ENCODE peak calls at places on chromosome 14, in eight cellular contexts. S is H1, V is fibroblast of lung, U is hepatocyte, W is GM23248, Y is HepG2, X is PC-3, Q is MM.1S. C is an unnamed sample.

GRCh38 chr14:73221945-73222344 is 15.4 kb upstream of the PAPLN start:
- DNase-seq in X (no peak), S (no peak), W (peak), V (no peak), U (no peak), Y (no peak), Q (no peak), C (peak)

GRCh38 chr14:92135269-92135668 is 13.5 kb downstream of the CPSF2 start:
- DNase-seq in V (peak), Y (peak), S (no peak), X (peak), Q (no peak), U (peak), W (peak), C (peak)

GRCh38 chr14:55754471-55754870 is 174.5 kb downstream of the KTN1 start:
- DNase-seq in X (peak), Q (no peak), Y (no peak), U (no peak), W (no peak), V (no peak), S (no peak), C (no peak)

GRCh38 chr14:24273422-24273998 is 2.1 kb upstream of the RABGGTA start:
- DNase-seq in X (peak), Q (no peak), Y (peak), V (no peak), U (no peak), S (no peak), W (peak), C (no peak)

GRCh38 chr14:96351986-96352385 is 11.2 kb downstream of the ATG2B start:
- DNase-seq in Y (no peak), W (peak), V (no peak), X (no peak), S (no peak), Q (no peak), U (no peak), C (no peak)

GRCh38 chr14:101791919-101792572 is 30.5 kb downstream of the PPP2R5C start:
- DNase-seq in X (peak), Y (no peak), Q (peak), U (no peak), W (peak), V (peak), S (no peak), C (peak)

GRCh38 chr14:35336171-35337073 is 44.2 kb downstream of the PSMA6 start:
- DNase-seq in U (peak), W (no peak), Q (no peak), S (peak), V (peak), X (peak), Y (peak), C (peak)

GRCh38 chr14:91417134-91417982 is at the start of gene CCDC88C:
- DNase-seq in W (peak), V (no peak), S (peak), Q (peak), Y (peak), X (peak), U (peak), C (no peak)

GRCh38 chr14:104184911-104185499 is 46.6 kb downstream of the KIF26A start:
- DNase-seq in X (peak), S (no peak), V (no peak), Y (no peak), U (peak), Q (no peak), W (no peak), C (no peak)

GRCh38 chr14:32826404-32827082 is 112.1 kb upstream of the NPAS3 start:
- DNase-seq in Q (no peak), X (peak), U (no peak), Y (no peak), S (no peak), V (peak), W (peak), C (peak)

GRCh38 chr14:99749142-99749541 is 44.1 kb upstream of the EML1 start:
- DNase-seq in V (no peak), S (no peak), W (peak), Q (no peak), Y (no peak), X (no peak), U (no peak), C (no peak)

GRCh38 chr14:36580141-36580855 is 2.1 kb downstream of the NKX2-8 start:
- DNase-seq in Y (no peak), S (peak), W (no peak), U (no peak), V (no peak), X (no peak), Q (no peak), C (no peak)

GRCh38 chr14:100903672-100904185 is at the start of gene RTL1:
- DNase-seq in S (peak), Y (no peak), Q (no peak), V (no peak), X (no peak), W (no peak), U (no peak), C (no peak)

GRCh38 chr14:65225299-65226159 is 123.2 kb upstream of the MAX start:
- DNase-seq in U (no peak), S (no peak), V (no peak), Y (no peak), X (no peak), Q (no peak), W (no peak), C (no peak)

GRCh38 chr14:77133718-77134338 is 7.8 kb downstream of the ZDHHC22 start:
- DNase-seq in W (peak), X (peak), U (peak), S (peak), Y (peak), Q (peak), V (peak), C (peak)

GRCh38 chr14:94114589-94115067 is 4.1 kb downstream of the IFI27 start:
- DNase-seq in U (no peak), X (no peak), Q (no peak), W (no peak), S (no peak), Y (no peak), V (no peak), C (no peak)

GRCh38 chr14:44962573-44963528 is 861 bp downstream of the TOGARAM1 start:
- DNase-seq in W (peak), S (no peak), X (peak), Y (no peak), Q (peak), V (peak), U (peak), C (peak)

GRCh38 chr14:69093551-69094421 is 59.1 kb downstream of the DCAF5 start:
- DNase-seq in S (no peak), Q (no peak), V (peak), Y (peak), U (peak), X (peak), W (peak), C (peak)

GRCh38 chr14:95098984-95099599 is 58.2 kb downstream of the DICER1 start:
- DNase-seq in W (peak), U (peak), V (peak), S (no peak), Q (no peak), X (peak), Y (peak), C (peak)

GRCh38 chr14:41785696-41786095 is 179.0 kb downstream of the LRFN5 start:
- DNase-seq in Q (no peak), X (peak), S (no peak), U (no peak), Y (peak), W (no peak), V (no peak), C (no peak)

GRCh38 chr14:38290601-38291190 is 34.8 kb upstream of the CLEC14A start:
- DNase-seq in W (peak), U (peak), Q (no peak), Y (peak), X (peak), V (peak), S (no peak), C (peak)

GRCh38 chr14:22513066-22513812 is 75.8 kb downstream of the DAD1 start:
- DNase-seq in Y (no peak), Q (no peak), V (no peak), W (no peak), S (no peak), X (no peak), U (no peak), C (no peak)

GRCh38 chr14:24277606-24278321 is 6.4 kb upstream of the RABGGTA start:
- DNase-seq in Q (no peak), Y (no peak), S (no peak), X (no peak), U (no peak), W (no peak), V (no peak), C (no peak)

GRCh38 chr14:61417890-61418455 is 96.6 kb downstream of the PRKCH start:
- DNase-seq in X (no peak), W (no peak), Y (no peak), U (no peak), S (no peak), V (no peak), Q (no peak), C (no peak)

GRCh38 chr14:104440297-104440956 is 139.1 kb upstream of the C14orf180 start:
- DNase-seq in W (no peak), V (no peak), Q (no peak), U (no peak), S (no peak), X (no peak), Y (no peak), C (no peak)

GRCh38 chr14:97120204-97121120 is 323.3 kb downstream of the VRK1 start:
- DNase-seq in Q (no peak), W (no peak), S (no peak), V (no peak), U (no peak), Y (no peak), X (peak), C (no peak)

GRCh38 chr14:62253931-62254330 is 491.7 kb downstream of the SNAPC1 start:
- DNase-seq in V (peak), W (no peak), Q (no peak), S (no peak), X (no peak), Y (no peak), U (peak), C (no peak)

GRCh38 chr14:76920572-76921175 is 94.5 kb downstream of the LRRC74A start:
- DNase-seq in Q (no peak), X (no peak), S (no peak), Y (no peak), V (no peak), U (peak), W (peak), C (peak)

GRCh38 chr14:99679996-99680395 is 4.1 kb upstream of the CYP46A1 start:
- DNase-seq in V (no peak), S (peak), U (no peak), Y (no peak), Q (no peak), W (no peak), X (no peak), C (no peak)

GRCh38 chr14:78005325-78005724 is 164.8 kb upstream of the NRXN3 start:
- DNase-seq in Q (no peak), X (peak), Y (no peak), W (peak), S (no peak), V (no peak), U (peak), C (peak)

GRCh38 chr14:36524874-36525745 is 5.1 kb upstream of the NKX2-1 start:
- DNase-seq in X (peak), Y (peak), S (peak), W (peak), U (peak), V (no peak), Q (no peak), C (no peak)

GRCh38 chr14:105495101-105495989 is 4.3 kb downstream of the TEDC1 start:
- DNase-seq in W (no peak), Y (no peak), S (no peak), U (peak), X (no peak), V (no peak), Q (no peak), C (no peak)

GRCh38 chr14:100604709-100605108 is 17.5 kb upstream of the BEGAIN start:
- DNase-seq in S (no peak), Y (no peak), U (no peak), W (no peak), X (no peak), Q (no peak), V (no peak), C (no peak)

GRCh38 chr14:31880935-31881334 is 196.2 kb upstream of the ARHGAP5 start:
- DNase-seq in S (no peak), V (peak), U (peak), Q (no peak), X (peak), W (peak), Y (peak), C (peak)

GRCh38 chr14:91929700-91930099 is 17.8 kb downstream of the FBLN5 start:
- DNase-seq in W (peak), Y (no peak), V (peak), U (no peak), X (no peak), S (no peak), Q (no peak), C (peak)

GRCh38 chr14:91138511-91139359 is 24.9 kb downstream of the DGLUCY start:
- DNase-seq in S (peak), X (peak), Q (peak), Y (peak), V (peak), U (no peak), W (peak), C (no peak)

GRCh38 chr14:93540235-93540634 is 109.5 kb downstream of the UNC79 start:
- DNase-seq in Y (no peak), V (no peak), S (no peak), Q (no peak), X (no peak), U (no peak), W (no peak), C (no peak)

GRCh38 chr14:71247106-71247505 is 339.8 kb downstream of the PCNX1 start:
- DNase-seq in Y (no peak), U (no peak), V (no peak), S (no peak), X (no peak), Q (no peak), W (peak), C (no peak)
- H3K4me2 ChIP-seq in Y (no peak), U (no peak), V (no peak), S (no peak), X (no peak), Q (no peak), W (no peak), C (no peak)

GRCh38 chr14:80087411-80087810 is 123.9 kb downstream of the DIO2 start:
- DNase-seq in Q (no peak), X (no peak), V (no peak), S (no peak), W (no peak), U (no peak), Y (no peak), C (no peak)
- H3K4me3 ChIP-seq in Q (no peak), X (no peak), V (no peak), S (no peak), W (no peak), U (no peak), Y (no peak), C (no peak)

DNA sequence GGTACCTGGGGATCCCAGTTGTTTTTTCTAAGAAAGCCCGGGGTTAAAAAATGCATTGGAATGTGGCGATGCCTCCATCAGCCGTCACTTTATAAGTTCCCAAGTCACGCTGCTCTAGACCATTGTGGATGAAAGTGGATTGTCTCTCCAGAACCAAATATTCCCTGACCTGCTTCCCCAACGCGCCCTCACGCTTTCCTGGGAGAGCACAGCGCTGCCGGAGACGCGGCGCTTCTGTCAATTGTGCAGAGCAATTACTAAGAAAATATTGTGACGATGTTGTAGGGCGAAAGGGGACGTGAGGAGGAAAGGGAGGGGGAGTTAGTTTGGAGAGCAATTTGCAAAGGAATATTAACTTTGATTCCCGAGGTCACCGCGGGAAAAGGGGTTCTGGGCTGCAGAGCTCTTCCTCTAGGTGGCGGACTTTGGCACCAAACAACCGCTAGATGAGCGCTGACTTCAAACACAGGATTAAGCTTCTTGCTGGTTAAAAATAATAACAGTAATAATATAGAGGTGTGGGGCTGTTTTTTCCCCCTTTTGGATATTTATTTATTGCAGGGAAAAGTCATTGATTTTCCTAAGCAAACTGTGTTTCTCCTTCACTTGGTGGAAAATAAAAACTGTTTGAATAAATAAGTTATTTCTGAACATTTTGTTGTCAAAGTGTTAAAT is 9.6 kb upstream of the FOXG1 start:
- DNase-seq in W (peak), U (peak), Q (no peak), V (peak), S (peak), Y (peak), X (peak), C (peak)
- TF ChIP-seq EZH2 in W (no peak), U (peak), Q (no peak), V (peak), S (peak), Y (peak), X (peak), C (peak)

GRCh38 chr14:74988993-74989392 is 13.7 kb upstream of the EIF2B2 start:
- DNase-seq in Q (no peak), U (no peak), Y (no peak), S (no peak), W (no peak), V (no peak), X (no peak), C (no peak)
- H3K4me2 ChIP-seq in Q (no peak), U (no peak), Y (no peak), S (no peak), W (no peak), V (no peak), X (peak), C (no peak)

DNA sequence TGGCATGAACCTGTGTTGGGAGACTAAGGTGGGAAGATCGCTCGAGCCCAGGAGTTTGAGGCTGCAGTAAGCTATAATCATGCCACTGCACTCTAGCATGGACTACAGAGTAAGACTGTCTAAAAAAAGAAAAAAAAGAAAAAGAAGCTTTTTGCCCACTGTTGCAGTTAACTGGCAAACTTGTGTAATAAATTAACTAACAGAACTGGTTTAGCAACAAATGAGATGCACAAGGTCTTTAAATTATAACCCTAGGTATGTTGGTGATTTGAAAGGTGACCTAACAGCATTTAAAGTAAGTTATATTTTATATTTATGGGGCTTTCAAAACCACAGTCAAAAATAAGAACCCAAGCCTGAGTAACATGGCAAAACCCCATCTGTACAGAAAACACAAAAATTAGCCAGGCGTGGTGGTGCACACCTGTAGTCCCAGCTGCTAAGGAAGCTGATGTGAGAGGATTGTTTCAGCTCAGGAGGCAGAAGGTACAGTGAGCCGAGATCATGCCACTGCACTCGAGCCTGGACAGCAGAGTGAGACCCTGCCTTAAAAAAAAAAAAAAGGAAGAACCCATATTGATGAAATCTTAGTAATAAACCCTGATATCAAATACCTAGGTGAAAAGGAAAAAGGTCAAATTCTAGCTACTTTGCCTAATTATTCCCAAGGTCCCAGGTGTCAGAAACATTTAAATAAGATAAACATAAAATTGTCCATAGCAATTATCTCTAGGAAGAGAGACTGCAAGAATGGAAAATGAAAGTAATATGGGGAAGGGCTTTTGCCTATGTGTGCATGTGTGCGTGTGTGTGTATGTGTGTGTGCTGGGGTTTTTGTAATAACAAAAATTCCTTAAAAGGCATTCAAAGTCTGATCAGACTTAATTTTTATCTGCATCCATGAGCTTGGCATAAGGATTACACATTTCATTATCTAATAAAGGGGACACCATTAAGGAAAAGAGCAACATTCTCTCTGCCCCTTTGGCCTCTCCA is 15.4 kb downstream of the SYNE2 start:
- DNase-seq in W (no peak), V (peak), U (no peak), Y (no peak), S (no peak), Q (no peak), X (peak), C (no peak)
- H3K4me3 ChIP-seq in W (no peak), V (no peak), U (no peak), Y (no peak), S (no peak), Q (no peak), X (no peak), C (no peak)

GRCh38 chr14:64201931-64202330 is 92.2 kb downstream of the ESR2 start:
- DNase-seq in X (no peak), Q (no peak), Y (no peak), S (no peak), V (no peak), W (no peak), U (no peak), C (no peak)
- TF ChIP-seq EZH2 in X (no peak), Q (no peak), Y (no peak), S (no peak), V (no peak), W (no peak), U (no peak), C (no peak)

DNA sequence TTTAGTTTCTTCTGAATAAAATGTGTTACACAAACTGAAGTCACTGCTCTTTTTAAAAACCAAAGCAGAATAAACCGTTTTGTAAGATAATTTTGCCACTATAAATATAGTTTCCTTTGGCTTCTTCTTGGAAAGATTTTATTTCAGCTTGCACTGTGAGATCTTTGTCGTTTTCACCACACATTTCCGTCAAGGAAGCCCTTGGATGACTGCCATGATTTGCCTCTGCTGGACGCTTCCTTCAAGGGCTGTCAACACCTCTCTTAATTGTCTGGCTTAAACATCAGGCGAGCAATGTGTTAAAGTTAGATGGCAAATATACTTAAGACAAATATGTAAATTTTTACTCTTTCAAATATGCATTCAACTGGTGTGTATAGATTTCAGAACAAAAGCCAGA is 624.1 kb downstream of the DIO2 start:
- DNase-seq in V (peak), U (no peak), Y (no peak), Q (no peak), S (no peak), W (no peak), X (no peak), C (no peak)
- H3K4me2 ChIP-seq in V (no peak), U (no peak), Y (no peak), Q (no peak), S (no peak), W (no peak), X (no peak), C (no peak)